ENCODE peak calls at places on chromosomes 5 and 9, in seven cellular contexts. F is amygdala, Y is SW480, J is HFFc6, V is cardiac muscle cell, X is fibroblast of pulmonary artery, W is B cell. I is an unnamed sample.

GRCh38 chr9:134867917-134868750 is 12.5 kb upstream of the FCN2 start:
- DNase-seq in F (no peak), Y (no peak), J (no peak), V (no peak), X (no peak), W (no peak), I (no peak)

GRCh38 chr9:138044485-138045383 is 167.2 kb downstream of the CACNA1B start:
- DNase-seq in F (no peak), Y (no peak), J (no peak), V (no peak), X (no peak), W (no peak), I (peak)

GRCh38 chr5:83924171-83924570 is 203.5 kb upstream of the HAPLN1 start:
- DNase-seq in F (no peak), Y (no peak), J (no peak), V (no peak), X (peak), W (no peak), I (no peak)

GRCh38 chr5:3351581-3352442 is 243.8 kb upstream of the IRX1 start:
- DNase-seq in F (no peak), Y (no peak), J (no peak), V (no peak), X (no peak), W (no peak), I (no peak)

GRCh38 chr9:133763272-133764183 is 25.4 kb upstream of the SARDH start:
- DNase-seq in F (no peak), Y (no peak), J (peak), V (no peak), X (peak), W (no peak), I (no peak)

GRCh38 chr5:53478411-53479044 is 1.9 kb upstream of the FST start:
- DNase-seq in F (no peak), Y (peak), J (peak), V (peak), X (peak), W (no peak), I (peak)

GRCh38 chr9:128689293-128689770 is 310 bp downstream of the SET start:
- DNase-seq in F (no peak), Y (no peak), J (no peak), V (no peak), X (peak), W (peak), I (no peak)

GRCh38 chr9:14428781-14429230 is 114.9 kb upstream of the NFIB start:
- DNase-seq in F (no peak), Y (peak), J (peak), V (peak), X (peak), W (no peak), I (peak)

GRCh38 chr5:132489871-132490483 is 596 bp downstream of the IRF1 start:
- DNase-seq in F (no peak), Y (peak), J (no peak), V (peak), X (peak), W (no peak), I (peak)

GRCh38 chr9:89661956-89662717 is 57.3 kb downstream of the GADD45G start:
- DNase-seq in F (peak), Y (peak), J (peak), V (peak), X (peak), W (no peak), I (peak)

GRCh38 chr9:96453625-96454024 is 3.7 kb downstream of the HABP4 start:
- DNase-seq in F (no peak), Y (peak), J (peak), V (peak), X (peak), W (no peak), I (peak)

GRCh38 chr9:130570200-130570599 is 9.2 kb upstream of the FUBP3 start:
- DNase-seq in F (no peak), Y (peak), J (peak), V (no peak), X (peak), W (no peak), I (no peak)

GRCh38 chr9:99811172-99811571 is 10.5 kb upstream of the NR4A3 start:
- DNase-seq in F (no peak), Y (peak), J (no peak), V (no peak), X (no peak), W (no peak), I (no peak)

GRCh38 chr9:111959468-111959941 is 62.9 kb downstream of the UGCG start:
- DNase-seq in F (no peak), Y (peak), J (peak), V (peak), X (peak), W (no peak), I (no peak)